ENCODE peak calls at places on chromosomes 1 and 21, in eight cellular contexts. E, V, Z, X, M, P, U and C are unnamed samples.

GRCh38 chr21:45372732-45373355 is 32.1 kb upstream of the COL18A1 start:
- DNase-seq in P (no peak), X (peak; percentile 1), Z (no peak), V (no peak), U (peak; percentile 23), M (peak; percentile 81), E (no peak), C (no peak)

GRCh38 chr1:180927841-180928240 is 15.1 kb downstream of the KIAA1614 start:
- DNase-seq in M (no peak), V (no peak), U (no peak), X (no peak), E (no peak), P (no peak), Z (no peak), C (no peak)

GRCh38 chr21:46182548-46183336 is 1.5 kb downstream of the SPATC1L start:
- DNase-seq in E (no peak), X (peak; percentile 42), M (no peak), V (no peak), P (no peak), U (no peak), Z (no peak), C (no peak)

GRCh38 chr1:190098756-190099155 is 378.9 kb downstream of the BRINP3 start:
- DNase-seq in V (no peak), P (no peak), E (no peak), U (no peak), Z (no peak), X (no peak), M (no peak), C (no peak)

GRCh38 chr1:33712176-33712575 is 151.7 kb upstream of the HMGB4 start:
- DNase-seq in Z (no peak), V (no peak), M (no peak), P (peak; percentile 20), E (no peak), X (no peak), U (no peak), C (no peak)

GRCh38 chr21:44485254-44485793 is 30.0 kb downstream of the LRRC3 start:
- DNase-seq in X (no peak), E (peak; percentile 47), P (peak; percentile 74), V (no peak), Z (no peak), M (no peak), U (peak; percentile 74), C (no peak)

GRCh38 chr1:148367596-148367995 is 115.5 kb downstream of the PPIAL4G start:
- DNase-seq in P (no peak), E (no peak), U (no peak), Z (no peak), M (no peak), V (no peak), X (no peak), C (no peak)

GRCh38 chr1:191831572-191831971 is 326.7 kb upstream of the RGS18 start:
- DNase-seq in P (no peak), Z (no peak), E (no peak), X (no peak), V (no peak), U (no peak), M (no peak), C (no peak)

GRCh38 chr21:44368711-44369446 is 15.5 kb downstream of the TRPM2 start:
- DNase-seq in P (no peak), Z (no peak), V (no peak), E (no peak), M (no peak), X (no peak), U (no peak), C (no peak)

GRCh38 chr1:206903687-206904086 is 6.4 kb downstream of the IL24 start:
- DNase-seq in M (no peak), P (no peak), Z (no peak), X (no peak), U (no peak), V (no peak), E (no peak), C (no peak)

GRCh38 chr1:172585348-172585747 is 52.4 kb downstream of the SUCO start:
- DNase-seq in P (no peak), E (no peak), V (peak; percentile 5), U (no peak), M (peak; percentile 32), X (no peak), Z (no peak), C (no peak)

GRCh38 chr1:100308777-100309176 is 42.8 kb downstream of the RTCA start:
- DNase-seq in P (no peak), Z (no peak), E (no peak), M (no peak), U (no peak), X (no peak), V (no peak), C (no peak)

GRCh38 chr1:85623061-85623471 is 42.5 kb downstream of the CCN1 start:
- DNase-seq in V (no peak), X (no peak), P (no peak), M (no peak), U (no peak), E (no peak), Z (no peak), C (no peak)

GRCh38 chr1:161020573-161021167 is at the start of gene F11R:
- DNase-seq in V (peak; percentile 75), U (peak; percentile 53), P (peak; percentile 81), Z (peak; percentile 60), M (peak; percentile 86), X (no peak), E (no peak), C (peak; percentile 28)

GRCh38 chr1:229624906-229625871 is 733 bp downstream of the TAF5L start:
- DNase-seq in V (peak; percentile 68), M (peak; percentile 23), E (peak; percentile 32), U (peak; percentile 74), X (peak; percentile 47), P (peak; percentile 69), Z (peak; percentile 68), C (peak; percentile 20)

GRCh38 chr1:2504949-2505272 is 21.5 kb downstream of the PANK4 start:
- DNase-seq in M (no peak), X (no peak), U (no peak), E (no peak), V (no peak), Z (no peak), P (no peak), C (no peak)

GRCh38 chr1:2502661-2503553 is 23.5 kb downstream of the PANK4 start:
- DNase-seq in M (no peak), X (no peak), E (no peak), U (no peak), V (no peak), Z (no peak), P (no peak), C (no peak)

GRCh38 chr1:2504224-2504948 is 22.0 kb downstream of the PANK4 start:
- DNase-seq in E (no peak), V (no peak), X (no peak), Z (no peak), M (no peak), U (no peak), P (no peak), C (no peak)

GRCh38 chr1:2502210-2502609 is 24.2 kb downstream of the PANK4 start:
- DNase-seq in X (no peak), V (no peak), P (no peak), Z (no peak), M (no peak), E (no peak), U (no peak), C (no peak)

GRCh38 chr1:2503554-2504223 is 22.7 kb downstream of the PANK4 start:
- DNase-seq in Z (no peak), X (no peak), U (no peak), P (no peak), M (no peak), E (no peak), V (no peak), C (no peak)
- H3K4me1 ChIP-seq in Z (no peaks in the 10 kb centered on the region), X (peaks cover 28% of the 10 kb centered on the region), U (no peaks in the 10 kb centered on the region), P (no peaks in the 10 kb centered on the region), M (peaks cover 7% of the 10 kb centered on the region), E (no peaks in the 10 kb centered on the region), V (no peaks in the 10 kb centered on the region), C (no peaks in the 10 kb centered on the region)

DNA sequence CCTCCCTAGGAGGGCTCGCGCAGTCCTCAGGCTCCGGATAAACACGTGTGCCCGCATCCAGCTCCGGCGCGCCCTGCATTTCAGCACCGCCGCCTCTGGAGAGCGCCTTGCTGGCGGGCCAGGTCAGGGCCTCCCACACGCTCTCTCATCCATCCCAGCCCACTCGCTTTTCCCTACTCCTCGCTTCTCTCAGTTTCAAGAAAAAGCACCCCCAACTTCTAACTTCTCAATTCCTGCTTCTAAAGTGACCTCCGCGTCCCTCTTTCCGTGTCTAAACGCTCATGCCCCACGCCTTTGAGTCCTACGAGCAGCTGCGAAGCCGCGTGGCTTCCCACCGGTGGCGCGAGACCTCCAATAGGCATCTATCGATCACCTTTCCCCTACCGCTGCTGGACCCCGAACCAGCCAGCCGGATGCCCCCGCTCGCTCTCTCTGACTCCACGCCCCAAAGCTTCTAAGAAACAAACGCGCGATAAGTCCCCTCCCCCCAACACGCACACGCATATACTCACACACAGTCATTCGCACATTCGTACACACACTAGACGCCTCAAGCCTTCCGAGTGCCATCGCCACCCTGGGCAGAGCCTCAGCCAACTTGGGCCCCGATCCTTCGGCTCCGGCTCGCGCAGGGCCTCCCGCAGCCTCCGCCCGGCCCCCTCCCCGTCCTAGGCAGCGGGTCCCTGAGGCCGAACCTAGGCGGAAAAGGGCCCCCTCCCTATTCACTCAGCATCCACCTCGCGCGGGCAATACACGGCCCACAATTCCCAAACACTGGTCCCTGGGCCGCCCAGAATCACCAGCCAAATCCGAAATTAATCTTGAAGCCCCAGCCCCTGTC is 1.1 kb downstream of the NMNAT2 start:
- DNase-seq in Z (peak; percentile 43), P (peak; percentile 91), E (peak; percentile 45), U (peak; percentile 76), X (peak; percentile 71), M (no peak), V (peak; percentile 13), C (peak; percentile 79)
- H3K4me3 ChIP-seq in Z (peak overlapping the region; percentile 41), P (peak overlapping the region; percentile 30), E (peak overlapping the region; percentile 26), U (peak overlapping the region; percentile 57), X (peak overlapping the region; percentile 64), M (peak overlapping the region; percentile 36), V (no peak overlapping the region), C (no peak overlapping the region)

GRCh38 chr21:37060296-37060695 is 12.6 kb downstream of the PIGP start:
- DNase-seq in U (peak; percentile 63), M (no peak), Z (peak; percentile 40), E (peak; percentile 48), X (no peak), P (peak; percentile 28), V (peak; percentile 58), C (peak; percentile 38)

GRCh38 chr21:37061926-37062591 is 10.8 kb downstream of the PIGP start:
- DNase-seq in Z (no peak), U (no peak), E (no peak), V (no peak), M (no peak), X (no peak), P (no peak), C (no peak)

GRCh38 chr21:37062592-37062933 is 10.3 kb downstream of the PIGP start:
- DNase-seq in Z (no peak), E (no peak), V (no peak), M (no peak), U (no peak), X (no peak), P (no peak), C (no peak)

GRCh38 chr21:37057614-37058013 is 15.3 kb downstream of the PIGP start:
- DNase-seq in X (no peak), U (no peak), V (no peak), Z (no peak), E (no peak), M (no peak), P (no peak), C (no peak)

GRCh38 chr21:37059181-37059580 is 13.7 kb downstream of the PIGP start:
- DNase-seq in V (no peak), P (no peak), Z (no peak), X (no peak), E (no peak), U (no peak), M (no peak), C (no peak)
- H3K36me3 ChIP-seq in V (no peaks in the 10 kb centered on the region), P (no peaks in the 10 kb centered on the region), Z (no peaks in the 10 kb centered on the region), X (peaks cover under 1% of the 10 kb centered on the region), E (no peaks in the 10 kb centered on the region), U (no peaks in the 10 kb centered on the region), M (no peaks in the 10 kb centered on the region), C (no peaks in the 10 kb centered on the region)

GRCh38 chr1:234722267-234722704 is 112.3 kb upstream of the IRF2BP2 start:
- DNase-seq in M (no peak), X (no peak), V (no peak), Z (no peak), P (no peak), U (no peak), E (no peak), C (no peak)
- H3K4me1 ChIP-seq in M (peaks cover 58% of the 10 kb centered on the region), X (peaks cover 96% of the 10 kb centered on the region), V (peaks cover 21% of the 10 kb centered on the region), Z (peaks cover 90% of the 10 kb centered on the region), P (peaks cover 81% of the 10 kb centered on the region), U (peaks cover 84% of the 10 kb centered on the region), E (peaks cover 77% of the 10 kb centered on the region), C (peaks cover 22% of the 10 kb centered on the region)